ENCODE peak calls at places on chromosomes 12 and 14, in seven cellular contexts. Y, H, T, D, I, F and W are unnamed samples.

GRCh38 chr14:53999061-53999488 is 42.5 kb upstream of the BMP4 start:
- DNase-seq in F (no peak), H (no peak), I (no peak), T (peak; percentile 66), Y (no peak), D (no peak), W (no peak)

GRCh38 chr12:65784616-65785015 is 39.7 kb upstream of the HMGA2 start:
- DNase-seq in F (no peak), T (no peak), D (no peak), I (no peak), Y (no peak), H (no peak), W (no peak)

GRCh38 chr12:131116437-131117117 is 162.9 kb downstream of the ADGRD1 start:
- DNase-seq in I (no peak), Y (no peak), H (peak; percentile 37), F (peak; percentile 18), D (peak; percentile 54), T (no peak), W (no peak)

GRCh38 chr14:76958020-76958965 is 70.2 kb downstream of the IRF2BPL start:
- DNase-seq in Y (no peak), H (no peak), F (no peak), D (no peak), I (no peak), T (no peak), W (no peak)

GRCh38 chr12:75954076-75954475 is 77.5 kb downstream of the PHLDA1 start:
- DNase-seq in I (no peak), H (no peak), F (no peak), T (peak; percentile 97), Y (no peak), D (no peak), W (no peak)

GRCh38 chr14:41783403-41783802 is 176.7 kb downstream of the LRFN5 start:
- DNase-seq in T (no peak), F (no peak), Y (no peak), I (no peak), H (no peak), D (no peak), W (no peak)

GRCh38 chr12:52395761-52396434 is 10.2 kb downstream of the KRT82 start:
- DNase-seq in F (peak; percentile 55), Y (no peak), D (peak; percentile 29), T (no peak), H (no peak), I (no peak), W (no peak)

GRCh38 chr12:75977952-75978671 is 53.5 kb downstream of the PHLDA1 start:
- DNase-seq in Y (peak; percentile 78), D (peak; percentile 13), T (peak; percentile 99), F (peak; percentile 24), H (peak; percentile 32), I (no peak), W (peak; percentile 63)

DNA sequence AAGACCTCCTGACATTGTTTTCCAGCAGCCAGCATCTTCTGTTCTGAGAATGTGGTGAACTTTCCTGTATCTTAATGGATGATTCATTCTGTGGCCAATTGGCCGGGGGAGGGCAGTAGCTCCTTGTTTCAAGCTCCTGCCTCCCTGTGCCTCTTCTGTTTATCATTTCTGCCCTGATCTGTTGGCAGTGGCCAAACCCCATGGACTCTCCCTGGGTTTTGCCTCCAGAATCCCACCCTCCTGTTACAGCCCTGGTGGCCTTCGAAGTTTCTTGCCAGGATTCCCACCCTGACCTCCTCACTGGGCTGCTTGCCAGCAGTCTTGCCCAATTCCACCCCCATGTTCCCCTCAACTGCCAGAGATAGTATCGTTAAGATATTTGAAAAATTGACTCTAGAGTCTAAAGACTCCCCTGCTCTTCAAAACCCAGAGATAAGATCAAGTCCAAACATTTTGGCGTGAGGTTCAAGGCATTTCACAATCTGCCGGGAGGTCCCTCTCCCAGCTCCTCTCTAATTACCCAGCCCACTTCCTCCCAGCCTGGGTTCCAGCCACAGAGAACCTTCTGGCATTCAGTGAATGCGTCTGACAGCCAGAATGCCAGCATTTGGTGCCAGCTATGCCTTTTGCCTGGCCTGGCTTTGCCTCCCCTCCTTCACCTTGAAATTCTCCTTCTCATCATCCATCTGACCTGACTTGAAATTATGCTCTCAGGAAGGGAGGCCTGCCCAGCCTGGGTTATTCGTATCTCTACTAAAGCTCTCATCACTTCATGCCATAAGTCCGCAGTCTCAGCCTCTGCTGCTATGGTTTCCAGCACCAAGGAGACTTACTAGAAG is 37.7 kb upstream of the TXNRD1 start:
- DNase-seq in F (peak; percentile 75), I (no peak), D (no peak), H (no peak), T (peak; percentile 92), Y (no peak), W (no peak)
- TF ChIP-seq CTCF in F (no peak), I (no peak), D (no peak), H (no peak), T (peak; percentile 43), Y (no peak), W (no peak)

DNA sequence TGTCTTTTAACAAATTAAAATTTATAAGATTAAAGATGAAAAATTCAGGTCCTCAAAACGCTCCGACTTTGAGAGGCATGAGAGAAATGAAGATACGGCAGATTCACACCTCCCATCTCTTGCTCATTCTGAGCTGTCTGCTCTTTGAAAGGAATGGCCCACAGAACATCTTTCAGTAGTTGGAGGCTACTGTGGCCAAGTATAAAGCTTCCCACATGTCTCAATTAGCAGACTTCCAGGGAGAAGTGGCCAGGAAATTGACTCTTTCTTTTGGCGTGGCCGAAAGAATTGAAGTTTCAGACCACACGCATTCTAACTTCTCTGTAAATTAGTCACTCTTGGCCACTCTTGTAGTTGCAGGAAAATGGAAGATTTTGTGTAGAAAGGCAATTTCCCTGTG is 129.2 kb downstream of the DIP2B start:
- DNase-seq in I (no peak), F (no peak), D (no peak), Y (no peak), T (no peak), H (no peak), W (no peak)
- TF ChIP-seq CTCF in I (no peak), F (no peak), D (no peak), Y (no peak), T (no peak), H (no peak), W (no peak)

GRCh38 chr12:85308374-85308773 is 28.4 kb downstream of the ALX1 start:
- DNase-seq in D (no peak), I (no peak), H (no peak), T (no peak), Y (no peak), F (no peak), W (no peak)

GRCh38 chr12:85309180-85309579 is 29.2 kb downstream of the ALX1 start:
- DNase-seq in Y (no peak), D (peak; percentile 4), T (no peak), I (no peak), F (no peak), H (no peak), W (no peak)

GRCh38 chr12:85310025-85310424 is 30.0 kb downstream of the ALX1 start:
- DNase-seq in I (no peak), H (no peak), F (no peak), D (no peak), Y (no peak), T (no peak), W (no peak)

DNA sequence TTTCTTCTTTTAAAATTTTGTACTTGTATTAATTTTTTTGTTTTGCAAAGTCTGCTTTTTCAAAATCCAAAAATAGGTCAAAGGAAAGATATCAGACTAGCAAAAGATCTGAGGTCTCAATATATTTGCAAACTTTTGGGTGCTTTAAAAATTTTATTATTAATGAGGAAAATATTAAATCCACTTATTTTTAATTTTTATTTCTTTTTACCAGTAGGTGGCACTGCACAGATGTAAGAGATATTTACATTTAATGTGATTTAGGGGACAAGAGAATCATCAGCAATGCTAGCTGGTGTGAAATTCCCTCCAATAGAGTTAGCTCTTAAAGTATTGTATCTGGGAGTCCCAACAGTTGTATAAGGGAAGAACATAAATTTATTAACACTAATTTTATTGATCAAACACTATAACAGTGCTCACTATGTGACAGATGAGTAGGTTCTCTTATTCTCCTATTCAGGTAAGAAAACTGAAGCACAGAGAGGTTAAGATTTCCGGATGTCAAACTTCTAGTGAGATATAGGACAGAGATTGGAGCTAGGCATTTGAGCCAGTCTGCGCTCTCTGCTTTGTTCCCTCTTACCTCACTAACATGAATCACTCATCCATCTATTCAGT is 30.5 kb downstream of the ALX1 start:
- DNase-seq in I (no peak), H (no peak), T (no peak), Y (no peak), F (no peak), D (no peak), W (no peak)
- TF ChIP-seq CTCF in I (peak; percentile 65), H (peak; percentile 70), T (peak; percentile 31), Y (no peak), F (peak; percentile 7), D (peak; percentile 39), W (peak; percentile 10)

GRCh38 chr12:64696065-64696741 is 63.0 kb downstream of the GNS start:
- DNase-seq in D (no peak), H (no peak), I (no peak), F (no peak), Y (no peak), T (no peak), W (no peak)
- TF ChIP-seq CTCF in D (peak; percentile 23), H (peak; percentile 61), I (no peak), F (peak; percentile 35), Y (no peak), T (peak; percentile 14), W (no peak)

GRCh38 chr14:101175731-101176534 is 272.4 kb upstream of the RTL1 start:
- DNase-seq in F (no peak), T (no peak), Y (no peak), H (no peak), I (no peak), D (no peak), W (peak; percentile 4)
- TF ChIP-seq CTCF in F (no peak), T (no peak), Y (no peak), H (no peak), I (no peak), D (no peak), W (no peak)

GRCh38 chr14:91231446-91231845 is 13.1 kb downstream of the GPR68 start:
- DNase-seq in Y (no peak), F (no peak), I (no peak), H (no peak), T (no peak), D (no peak), W (no peak)
- TF ChIP-seq CTCF in Y (no peak), F (no peak), I (no peak), H (no peak), T (no peak), D (no peak), W (no peak)